ENCODE peak calls at places on chromosomes 5 and 9, in four cellular contexts. Y, I, M and G are unnamed samples.

GRCh38 chr5:106401561-106401960 is 1269.2 kb downstream of the EFNA5 start:
- DNase-seq in M (no peak), I (no peak), Y (no peak), G (no peak)

GRCh38 chr9:130857864-130858730 is 23.0 kb downstream of the ABL1 start:
- DNase-seq in M (no peak), I (no peak), Y (no peak), G (no peak)

GRCh38 chr5:60295423-60295822 is 401.9 kb upstream of the PDE4D start:
- DNase-seq in M (peak), Y (peak), I (no peak), G (no peak)

GRCh38 chr5:120516799-120517198 is 52.7 kb downstream of the PRR16 start:
- DNase-seq in M (no peak), Y (no peak), I (no peak), G (no peak)

GRCh38 chr5:2129581-2130272 is 247.0 kb upstream of the IRX4 start:
- DNase-seq in I (no peak), M (no peak), Y (peak), G (no peak)

GRCh38 chr9:37913480-37914153 is 9.7 kb upstream of the SLC25A51 start:
- DNase-seq in Y (peak), I (peak), M (no peak), G (peak)

GRCh38 chr5:37738057-37738691 is 101.7 kb downstream of the GDNF start:
- DNase-seq in I (no peak), M (peak), Y (peak), G (no peak)

GRCh38 chr5:80960531-80961375 is 590 bp downstream of the RASGRF2 start:
- DNase-seq in I (peak), Y (peak), M (peak), G (peak)

GRCh38 chr9:104836767-104837166 is 72.8 kb downstream of the NIPSNAP3B start:
- DNase-seq in Y (no peak), M (no peak), I (no peak), G (no peak)

GRCh38 chr5:963673-964531 is 44.7 kb upstream of the NKD2 start:
- DNase-seq in I (no peak), Y (peak), M (no peak), G (peak)

GRCh38 chr5:6904822-6905221 is 191.6 kb downstream of the TENT4A start:
- DNase-seq in M (no peak), I (no peak), Y (peak), G (no peak)

GRCh38 chr5:170070556-170071412 is 34.9 kb upstream of the FOXI1 start:
- DNase-seq in M (peak), Y (peak), I (no peak), G (no peak)

GRCh38 chr9:101388507-101388993 is 3.7 kb upstream of the BAAT start:
- DNase-seq in M (no peak), Y (no peak), I (no peak), G (no peak)

GRCh38 chr9:28234899-28235277 is 661.6 kb upstream of the C9orf72 start:
- DNase-seq in Y (no peak), I (no peak), M (peak), G (no peak)

GRCh38 chr5:140630296-140630695 is 2.7 kb downstream of the CD14 start:
- DNase-seq in Y (no peak), I (no peak), M (no peak), G (no peak)

GRCh38 chr9:108282872-108283271 is 572.9 kb downstream of the ACTL7B start:
- DNase-seq in M (no peak), I (no peak), Y (no peak), G (no peak)

GRCh38 chr9:97905228-97905627 is 17.1 kb downstream of the TRMO start:
- DNase-seq in M (no peak), I (peak), Y (no peak), G (peak)

GRCh38 chr9:124202447-124202971 is 55.2 kb upstream of the NEK6 start:
- DNase-seq in Y (peak), M (peak), I (peak), G (no peak)